ENCODE peak calls at places on chromosomes 5 and 9, in five cellular contexts. One of them, this sample, is unnamed.
A peak's percentile ranks its signal among the peaks of the same experiment; 100 is the strongest.

GRCh38 chr9:9122230-9122875 is 1322.8 kb upstream of the DMAC1 start:
- DNase-seq in IMR-90: no peak
- DNase-seq in neuronal stem cell: no peak
- DNase-seq in H9: no peak
- DNase-seq in H1: no peak
- DNase-seq in this sample: no peak

GRCh38 chr5:72951850-72952468 is 3.9 kb upstream of the FCHO2 start:
- DNase-seq in IMR-90: peak; percentile 78
- DNase-seq in neuronal stem cell: no peak
- DNase-seq in H9: no peak
- DNase-seq in H1: no peak
- DNase-seq in this sample: peak; percentile 44

GRCh38 chr5:91136271-91136670 is 246.8 kb downstream of the ARRDC3 start:
- DNase-seq in IMR-90: peak; percentile 14
- DNase-seq in neuronal stem cell: no peak
- DNase-seq in H9: no peak
- DNase-seq in H1: no peak
- DNase-seq in this sample: no peak

GRCh38 chr5:159098285-159099048 is 1.2 kb downstream of the EBF1 start:
- DNase-seq in IMR-90: no peak
- DNase-seq in neuronal stem cell: no peak
- DNase-seq in H9: no peak
- DNase-seq in H1: no peak
- DNase-seq in this sample: no peak

GRCh38 chr9:113511047-113511521 is 47.6 kb downstream of the RGS3 start:
- DNase-seq in IMR-90: no peak
- DNase-seq in neuronal stem cell: no peak
- DNase-seq in H9: no peak
- DNase-seq in H1: no peak
- DNase-seq in this sample: no peak

GRCh38 chr5:154985126-154985525 is 28.4 kb upstream of the KIF4B start:
- DNase-seq in IMR-90: no peak
- DNase-seq in neuronal stem cell: no peak
- DNase-seq in H9: no peak
- DNase-seq in H1: no peak
- DNase-seq in this sample: no peak

GRCh38 chr9:4984171-4984570 is 901 bp upstream of the JAK2 start:
- DNase-seq in IMR-90: no peak
- DNase-seq in neuronal stem cell: no peak
- DNase-seq in H9: no peak
- DNase-seq in H1: no peak
- DNase-seq in this sample: no peak

GRCh38 chr9:134636142-134636507 is 5.5 kb upstream of the COL5A1 start:
- DNase-seq in IMR-90: no peak
- DNase-seq in neuronal stem cell: no peak
- DNase-seq in H9: no peak
- DNase-seq in H1: no peak
- DNase-seq in this sample: no peak

GRCh38 chr5:38417658-38418017 is 138.8 kb downstream of the LIFR start:
- DNase-seq in IMR-90: no peak
- DNase-seq in neuronal stem cell: no peak
- DNase-seq in H9: no peak
- DNase-seq in H1: no peak
- DNase-seq in this sample: no peak

GRCh38 chr5:169003721-169004481 is 297.0 kb downstream of the SLIT3 start:
- DNase-seq in IMR-90: no peak
- DNase-seq in neuronal stem cell: no peak
- DNase-seq in H9: no peak
- DNase-seq in H1: no peak
- DNase-seq in this sample: no peak

GRCh38 chr5:181088289-181088688 is 42.7 kb downstream of the OR2V1 start:
- DNase-seq in IMR-90: no peak
- DNase-seq in neuronal stem cell: no peak
- DNase-seq in H9: peak; percentile 76
- DNase-seq in H1: no peak
- DNase-seq in this sample: no peak

DNA sequence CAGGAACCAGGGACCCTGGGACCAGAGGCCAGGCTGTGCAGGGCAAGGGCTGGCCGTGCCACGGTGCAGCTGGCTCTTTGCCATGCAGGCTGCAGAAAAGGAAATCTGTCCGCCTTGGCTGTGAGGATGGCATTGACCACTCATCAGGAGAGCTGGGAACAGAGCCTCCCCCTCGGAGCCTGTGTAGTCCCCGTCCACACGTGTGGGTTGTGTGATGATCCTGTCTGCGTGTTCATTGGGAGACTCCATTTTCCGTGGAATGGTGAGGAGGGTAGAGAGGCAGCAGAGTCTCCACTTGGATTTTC is 47.7 kb downstream of the EHMT1 start:
- DNase-seq in IMR-90: no peak
- DNase-seq in neuronal stem cell: no peak
- DNase-seq in H9: no peak
- DNase-seq in H1: no peak
- DNase-seq in this sample: no peak
- H3K4ac ChIP-seq in IMR-90: no peak overlapping the region
- H3K4ac ChIP-seq in neuronal stem cell: no peak overlapping the region
- H3K4ac ChIP-seq in H9: peak overlapping the region; percentile 82
- H3K4ac ChIP-seq in H1: peak overlapping the region; percentile 82
- H3K4ac ChIP-seq in this sample: peak overlapping the region; percentile 30

DNA sequence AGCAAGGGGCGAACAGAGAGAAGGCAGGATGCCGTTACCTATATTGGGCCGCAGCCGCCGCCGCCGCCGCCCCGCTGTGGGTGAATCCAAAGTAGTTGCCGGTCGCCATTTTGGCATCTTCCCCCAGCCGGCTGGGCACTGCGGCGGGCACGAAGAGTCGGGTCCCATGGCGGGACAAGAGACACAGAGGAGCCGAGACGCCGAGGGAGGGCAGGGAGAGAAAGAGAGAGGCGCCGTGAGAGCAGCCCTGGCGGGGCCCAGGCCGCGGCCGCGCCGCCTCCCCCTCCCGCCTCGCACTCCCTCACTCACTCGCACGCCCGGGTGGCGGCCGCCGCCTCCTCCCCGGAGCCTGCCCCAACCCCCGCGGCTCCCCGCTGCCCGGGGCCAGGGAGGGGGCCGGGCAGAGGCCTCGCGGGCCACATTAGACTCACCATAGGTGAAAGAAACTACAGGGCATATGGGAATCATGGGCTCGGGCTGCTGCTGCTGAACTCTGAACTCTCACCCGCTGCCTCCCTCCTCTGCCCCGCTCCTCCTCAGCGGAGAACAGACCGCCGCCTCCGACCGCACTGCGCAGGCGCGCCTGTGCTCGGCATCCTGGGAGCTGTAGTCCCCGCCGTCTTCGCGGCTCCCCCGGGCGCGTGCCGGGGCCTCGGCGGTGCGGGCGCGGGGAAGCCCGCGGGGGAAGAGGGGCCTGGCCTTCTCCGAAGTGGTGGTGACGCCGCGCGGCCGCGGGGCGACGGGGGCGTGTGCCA is at the start of gene ZFR:
- DNase-seq in IMR-90: peak; percentile 85
- DNase-seq in neuronal stem cell: peak; percentile 90
- DNase-seq in H9: peak; percentile 93
- DNase-seq in H1: peak; percentile 95
- DNase-seq in this sample: peak; percentile 94
- H3K14ac ChIP-seq in IMR-90: peak within 1 kb of the TSS; percentile 81
- H3K14ac ChIP-seq in neuronal stem cell: peak within 1 kb of the TSS; percentile 77
- H3K14ac ChIP-seq in H9: peak within 1 kb of the TSS; percentile 96
- H3K14ac ChIP-seq in H1: no peak within 1 kb of the TSS
- H3K14ac ChIP-seq in this sample: peak within 1 kb of the TSS; percentile 93

GRCh38 chr9:131639771-131640437 is 94.6 kb downstream of the PRRT1B start:
- DNase-seq in IMR-90: no peak
- DNase-seq in neuronal stem cell: no peak
- DNase-seq in H9: no peak
- DNase-seq in H1: no peak
- DNase-seq in this sample: no peak
- H3K9ac ChIP-seq in IMR-90: no peak overlapping the region
- H3K9ac ChIP-seq in neuronal stem cell: no peak overlapping the region
- H3K9ac ChIP-seq in H9: no peak overlapping the region
- H3K9ac ChIP-seq in H1: no peak overlapping the region
- H3K9ac ChIP-seq in this sample: no peak overlapping the region

GRCh38 chr9:69342769-69343168 is 17.8 kb downstream of the ENTREP1 start:
- DNase-seq in IMR-90: no peak
- DNase-seq in neuronal stem cell: no peak
- DNase-seq in H9: no peak
- DNase-seq in H1: no peak
- DNase-seq in this sample: no peak
- H3K4ac ChIP-seq in IMR-90: no peak overlapping the region
- H3K4ac ChIP-seq in neuronal stem cell: no peak overlapping the region
- H3K4ac ChIP-seq in H9: no peak overlapping the region
- H3K4ac ChIP-seq in H1: no peak overlapping the region
- H3K4ac ChIP-seq in this sample: no peak overlapping the region

DNA sequence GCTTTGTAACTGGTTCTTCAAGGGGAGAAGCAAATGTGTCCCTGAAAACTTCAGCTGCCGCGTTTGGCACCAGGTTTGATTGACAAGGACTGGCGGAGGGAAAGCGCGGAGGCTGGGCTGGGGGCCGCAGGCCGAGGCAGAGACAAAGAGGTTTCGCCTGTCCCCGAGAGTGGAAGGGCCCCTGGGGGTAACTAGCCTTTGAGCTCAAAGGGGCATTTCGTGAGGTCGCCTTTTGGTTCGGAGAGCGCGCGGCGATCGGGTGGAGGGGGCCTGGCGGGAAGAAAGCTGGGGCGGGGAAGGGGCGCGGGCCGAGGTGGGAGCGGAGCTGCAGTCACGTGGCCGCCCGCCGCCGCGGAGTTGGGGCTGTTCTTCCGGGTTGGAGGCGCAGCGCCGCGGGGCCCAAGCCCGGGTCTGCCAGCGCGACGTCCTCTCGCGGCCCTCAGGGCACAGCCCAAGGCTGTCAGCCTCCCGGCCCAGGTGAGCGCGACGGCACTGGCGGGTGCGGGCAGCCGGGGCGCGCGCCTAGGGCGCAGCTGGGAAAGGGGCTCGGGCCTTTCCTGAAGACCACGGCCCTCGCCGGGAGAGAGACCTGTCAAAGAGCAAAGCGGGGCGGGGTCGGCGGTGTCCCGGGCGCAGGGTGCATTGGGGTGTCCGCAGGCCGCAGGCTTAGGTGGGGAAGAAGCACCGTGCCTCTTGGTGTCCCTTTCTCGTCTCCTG is at the start of gene NNT:
- DNase-seq in IMR-90: peak; percentile 35
- DNase-seq in neuronal stem cell: peak; percentile 50
- DNase-seq in H9: peak; percentile 85
- DNase-seq in H1: peak; percentile 82
- DNase-seq in this sample: peak; percentile 84
- H3K14ac ChIP-seq in IMR-90: peak within 1 kb of the TSS; percentile 95
- H3K14ac ChIP-seq in neuronal stem cell: peak within 1 kb of the TSS; percentile 4
- H3K14ac ChIP-seq in H9: peak within 1 kb of the TSS; percentile 88
- H3K14ac ChIP-seq in H1: no peak within 1 kb of the TSS
- H3K14ac ChIP-seq in this sample: peak within 1 kb of the TSS; percentile 92

This sample was measured in trophoblast cell.